ENCODE peak calls at places on chromosomes 6 and 20, in eight cellular contexts. One of them, this sample, is unnamed.

GRCh38 chr6:113634352-113635163 is 222.6 kb upstream of the MARCKS start:
- DNase-seq in T-cell: no peak
- DNase-seq in fibroblast of the conjunctiva: no peak
- DNase-seq in adipocyte: peak
- DNase-seq in tibial nerve: no peak
- DNase-seq in body of pancreas: no peak
- DNase-seq in ureter: no peak
- DNase-seq in GM04503: peak
- DNase-seq in this sample: no peak

GRCh38 chr20:63029358-63030121 is 22.8 kb upstream of the BHLHE23 start:
- DNase-seq in tibial nerve: no peak
- DNase-seq in ureter: no peak
- DNase-seq in GM04503: no peak
- DNase-seq in body of pancreas: no peak
- DNase-seq in T-cell: no peak
- DNase-seq in adipocyte: no peak
- DNase-seq in fibroblast of the conjunctiva: no peak
- DNase-seq in this sample: peak

GRCh38 chr6:85580104-85580877 is 13.4 kb downstream of the SNX14 start:
- DNase-seq in adipocyte: no peak
- DNase-seq in T-cell: no peak
- DNase-seq in GM04503: no peak
- DNase-seq in fibroblast of the conjunctiva: no peak
- DNase-seq in ureter: no peak
- DNase-seq in tibial nerve: no peak
- DNase-seq in body of pancreas: peak
- DNase-seq in this sample: no peak

GRCh38 chr6:3650959-3651697 is 100.4 kb downstream of the PXDC1 start:
- DNase-seq in fibroblast of the conjunctiva: no peak
- DNase-seq in ureter: no peak
- DNase-seq in tibial nerve: no peak
- DNase-seq in GM04503: no peak
- DNase-seq in adipocyte: no peak
- DNase-seq in body of pancreas: no peak
- DNase-seq in T-cell: no peak
- DNase-seq in this sample: no peak

GRCh38 chr6:5205877-5206840 is 54.6 kb downstream of the LYRM4 start:
- DNase-seq in fibroblast of the conjunctiva: no peak
- DNase-seq in body of pancreas: peak
- DNase-seq in ureter: peak
- DNase-seq in adipocyte: no peak
- DNase-seq in GM04503: peak
- DNase-seq in tibial nerve: peak
- DNase-seq in T-cell: no peak
- DNase-seq in this sample: no peak

GRCh38 chr6:35216832-35217811 is 3.4 kb downstream of the SCUBE3 start:
- DNase-seq in GM04503: no peak
- DNase-seq in adipocyte: peak
- DNase-seq in tibial nerve: no peak
- DNase-seq in T-cell: no peak
- DNase-seq in fibroblast of the conjunctiva: no peak
- DNase-seq in ureter: no peak
- DNase-seq in body of pancreas: no peak
- DNase-seq in this sample: no peak

GRCh38 chr6:125888989-125889656 is 67.4 kb upstream of the HINT3 start:
- DNase-seq in T-cell: no peak
- DNase-seq in tibial nerve: no peak
- DNase-seq in body of pancreas: peak
- DNase-seq in fibroblast of the conjunctiva: no peak
- DNase-seq in adipocyte: peak
- DNase-seq in ureter: no peak
- DNase-seq in GM04503: no peak
- DNase-seq in this sample: peak

GRCh38 chr20:9686001-9686400 is 152.9 kb downstream of the PAK5 start:
- DNase-seq in T-cell: no peak
- DNase-seq in GM04503: no peak
- DNase-seq in adipocyte: no peak
- DNase-seq in body of pancreas: no peak
- DNase-seq in ureter: no peak
- DNase-seq in tibial nerve: no peak
- DNase-seq in fibroblast of the conjunctiva: no peak
- DNase-seq in this sample: no peak

GRCh38 chr6:83827050-83827449 is 26.1 kb upstream of the RIPPLY2 start:
- DNase-seq in ureter: no peak
- DNase-seq in body of pancreas: no peak
- DNase-seq in GM04503: no peak
- DNase-seq in fibroblast of the conjunctiva: no peak
- DNase-seq in tibial nerve: no peak
- DNase-seq in adipocyte: no peak
- DNase-seq in T-cell: no peak
- DNase-seq in this sample: no peak

GRCh38 chr6:13573669-13574110 is 711 bp upstream of the SIRT5 start:
- DNase-seq in T-cell: no peak
- DNase-seq in ureter: peak
- DNase-seq in body of pancreas: peak
- DNase-seq in GM04503: no peak
- DNase-seq in adipocyte: peak
- DNase-seq in fibroblast of the conjunctiva: no peak
- DNase-seq in tibial nerve: no peak
- DNase-seq in this sample: peak

GRCh38 chr20:57653910-57654309 is 33.7 kb upstream of the ZBP1 start:
- DNase-seq in ureter: peak
- DNase-seq in T-cell: no peak
- DNase-seq in tibial nerve: no peak
- DNase-seq in adipocyte: no peak
- DNase-seq in body of pancreas: no peak
- DNase-seq in GM04503: no peak
- DNase-seq in fibroblast of the conjunctiva: no peak
- DNase-seq in this sample: no peak

GRCh38 chr6:34138924-34139323 is 7.0 kb downstream of the GRM4 start:
- DNase-seq in body of pancreas: no peak
- DNase-seq in T-cell: no peak
- DNase-seq in ureter: no peak
- DNase-seq in fibroblast of the conjunctiva: no peak
- DNase-seq in adipocyte: no peak
- DNase-seq in tibial nerve: no peak
- DNase-seq in GM04503: no peak
- DNase-seq in this sample: no peak